ENCODE peak calls at places on chromosomes 7 and 10, in ten cellular contexts. E is naive thymus-derived CD8-positive, alpha-beta T cell; H is progenitor cell of endocrine pancreas; N is amniotic stem cell; Z is H54; U is SHP77 treated with DMSO at 0.1 percent for 48 hours; O is T1000; R is hippocampal formation; W is GM10248; V is stimulated activated CD4-positive, alpha-beta T cell treated with anti-CD3 and anti-CD28 coated beads, Interleukin-4, amount 100 ng/mL, for 1 hour. K is an unnamed sample.
A peak's percentile ranks its signal among the peaks of the same experiment; 100 is the strongest.

GRCh38 chr10:44993922-44994751 is 6.6 kb upstream of the ZNF22 start:
- DNase-seq in H (no peak), N (no peak), W (no peak), U (no peak), V (no peak), E (no peak), R (no peak), Z (no peak), O (no peak), K (no peak)

GRCh38 chr10:23694921-23695824 is 256.3 kb downstream of the OTUD1 start:
- DNase-seq in H (no peak), O (no peak), V (no peak), N (no peak), Z (no peak), R (no peak), U (no peak), W (no peak), E (no peak), K (no peak)

GRCh38 chr7:101507791-101508252 is 121.3 kb downstream of the MYL10 start:
- DNase-seq in W (no peak), U (peak; percentile 40), E (no peak), R (peak; percentile 1), N (peak; percentile 49), V (peak; percentile 13), O (no peak), H (peak; percentile 63), Z (peak; percentile 35), K (peak; percentile 32)

GRCh38 chr7:66779669-66780408 is 39.3 kb downstream of the RABGEF1 start:
- DNase-seq in H (no peak), W (no peak), R (no peak), U (no peak), O (no peak), V (no peak), E (no peak), Z (peak; percentile 12), N (no peak), K (peak; percentile 52)

GRCh38 chr10:8927705-8928104 is 873.2 kb downstream of the GATA3 start:
- DNase-seq in O (no peak), V (no peak), U (no peak), R (no peak), Z (no peak), H (no peak), W (no peak), E (no peak), N (no peak), K (no peak)

GRCh38 chr10:126516515-126516914 is 128.2 kb upstream of the ADAM12 start:
- DNase-seq in Z (no peak), W (no peak), U (no peak), E (no peak), V (no peak), R (no peak), O (no peak), N (no peak), H (no peak), K (no peak)

GRCh38 chr10:31426425-31426824 is 107.4 kb downstream of the ZEB1 start:
- DNase-seq in H (no peak), Z (no peak), W (no peak), U (no peak), E (no peak), N (peak; percentile 27), V (no peak), R (no peak), O (peak; percentile 1), K (peak; percentile 32)

GRCh38 chr7:3112499-3113134 is 69.0 kb upstream of the CARD11 start:
- DNase-seq in U (no peak), V (no peak), R (no peak), H (no peak), N (no peak), W (no peak), Z (no peak), O (no peak), E (no peak), K (no peak)

GRCh38 chr7:154409703-154410311 is 357.6 kb downstream of the DPP6 start:
- DNase-seq in Z (no peak), N (no peak), H (peak; percentile 57), R (peak; percentile 31), O (no peak), V (no peak), E (no peak), W (no peak), U (no peak), K (no peak)

K was measured in SW 1271.